ENCODE peak calls at places on chromosomes 16 and 17, in eight cellular contexts. One of them, this sample, is unnamed.

GRCh38 chr16:19708498-19709205 is 9.4 kb downstream of the KNOP1 start:
- DNase-seq in foreskin fibroblast: no peak
- DNase-seq in PC-3: no peak
- DNase-seq in HFF-Myc: no peak
- DNase-seq in GM10248: no peak
- DNase-seq in astrocyte of the cerebellum: no peak
- DNase-seq in H9: no peak
- DNase-seq in psoas muscle: no peak
- DNase-seq in this sample: no peak

GRCh38 chr17:39461911-39462641 is 790 bp downstream of the CDK12 start:
- DNase-seq in foreskin fibroblast: peak
- DNase-seq in PC-3: peak
- DNase-seq in HFF-Myc: no peak
- DNase-seq in GM10248: peak
- DNase-seq in astrocyte of the cerebellum: peak
- DNase-seq in H9: peak
- DNase-seq in psoas muscle: peak
- DNase-seq in this sample: no peak

GRCh38 chr16:3951861-3952332 is 71.4 kb upstream of the CREBBP start:
- DNase-seq in foreskin fibroblast: no peak
- DNase-seq in PC-3: no peak
- DNase-seq in HFF-Myc: no peak
- DNase-seq in GM10248: no peak
- DNase-seq in astrocyte of the cerebellum: peak
- DNase-seq in H9: no peak
- DNase-seq in psoas muscle: no peak
- DNase-seq in this sample: no peak

GRCh38 chr17:75266315-75267145 is 4.5 kb downstream of the MIF4GD start:
- DNase-seq in foreskin fibroblast: no peak
- DNase-seq in PC-3: no peak
- DNase-seq in HFF-Myc: no peak
- DNase-seq in GM10248: no peak
- DNase-seq in astrocyte of the cerebellum: no peak
- DNase-seq in H9: no peak
- DNase-seq in psoas muscle: no peak
- DNase-seq in this sample: no peak

GRCh38 chr17:6000426-6000825 is 69.8 kb upstream of the WSCD1 start:
- DNase-seq in foreskin fibroblast: no peak
- DNase-seq in PC-3: no peak
- DNase-seq in HFF-Myc: no peak
- DNase-seq in GM10248: no peak
- DNase-seq in astrocyte of the cerebellum: no peak
- DNase-seq in H9: no peak
- DNase-seq in psoas muscle: no peak
- DNase-seq in this sample: no peak

GRCh38 chr16:2450535-2450934 is 9.4 kb upstream of the TEDC2 start:
- DNase-seq in foreskin fibroblast: no peak
- DNase-seq in PC-3: no peak
- DNase-seq in HFF-Myc: no peak
- DNase-seq in GM10248: no peak
- DNase-seq in astrocyte of the cerebellum: no peak
- DNase-seq in H9: no peak
- DNase-seq in psoas muscle: no peak
- DNase-seq in this sample: no peak

GRCh38 chr16:22770866-22771265 is 43.1 kb upstream of the HS3ST2 start:
- DNase-seq in foreskin fibroblast: no peak
- DNase-seq in PC-3: peak
- DNase-seq in HFF-Myc: no peak
- DNase-seq in GM10248: no peak
- DNase-seq in astrocyte of the cerebellum: no peak
- DNase-seq in H9: no peak
- DNase-seq in psoas muscle: no peak
- DNase-seq in this sample: no peak

GRCh38 chr17:79179334-79179733 is 104.7 kb downstream of the ENGASE start:
- DNase-seq in foreskin fibroblast: no peak
- DNase-seq in PC-3: no peak
- DNase-seq in HFF-Myc: no peak
- DNase-seq in GM10248: no peak
- DNase-seq in astrocyte of the cerebellum: no peak
- DNase-seq in H9: no peak
- DNase-seq in psoas muscle: no peak
- DNase-seq in this sample: no peak

DNA sequence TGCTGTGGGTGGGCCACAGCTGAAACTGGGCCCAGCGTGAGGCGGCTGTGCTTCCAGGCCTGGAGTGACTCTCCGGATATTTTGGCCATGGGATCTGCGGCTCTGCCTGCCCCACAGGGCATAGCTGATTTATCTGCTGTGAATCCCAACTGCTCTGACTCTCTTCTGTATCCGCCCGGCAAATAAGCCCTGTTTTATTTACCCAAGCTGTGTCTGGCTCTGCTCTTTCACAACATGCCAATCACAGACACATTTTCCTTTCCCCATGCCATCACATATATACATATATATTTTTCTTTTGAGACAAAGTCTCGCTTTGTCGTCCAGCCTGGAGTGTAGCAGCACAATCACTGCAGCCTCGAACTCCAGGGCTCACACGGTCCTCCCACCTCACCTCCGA is 33.4 kb downstream of the GTF3C1 start:
- DNase-seq in foreskin fibroblast: no peak
- DNase-seq in PC-3: no peak
- DNase-seq in HFF-Myc: no peak
- DNase-seq in GM10248: no peak
- DNase-seq in astrocyte of the cerebellum: no peak
- DNase-seq in H9: no peak
- DNase-seq in psoas muscle: no peak
- DNase-seq in this sample: no peak
- TF ChIP-seq CTCF in foreskin fibroblast: no peak
- TF ChIP-seq CTCF in PC-3: no peak
- TF ChIP-seq CTCF in HFF-Myc: no peak
- TF ChIP-seq CTCF in GM10248: no peak
- TF ChIP-seq CTCF in astrocyte of the cerebellum: no peak
- TF ChIP-seq CTCF in H9: no peak
- TF ChIP-seq CTCF in psoas muscle: no peak
- TF ChIP-seq CTCF in this sample: no peak

GRCh38 chr16:65697516-65697915 is 575.7 kb upstream of the CDH11 start:
- DNase-seq in foreskin fibroblast: no peak
- DNase-seq in PC-3: no peak
- DNase-seq in HFF-Myc: no peak
- DNase-seq in GM10248: no peak
- DNase-seq in astrocyte of the cerebellum: no peak
- DNase-seq in H9: no peak
- DNase-seq in psoas muscle: no peak
- DNase-seq in this sample: no peak

GRCh38 chr16:65700599-65700998 is 578.7 kb upstream of the CDH11 start:
- DNase-seq in foreskin fibroblast: no peak
- DNase-seq in PC-3: no peak
- DNase-seq in HFF-Myc: no peak
- DNase-seq in GM10248: no peak
- DNase-seq in astrocyte of the cerebellum: no peak
- DNase-seq in H9: no peak
- DNase-seq in psoas muscle: no peak
- DNase-seq in this sample: no peak

GRCh38 chr16:65698943-65699342 is 577.1 kb upstream of the CDH11 start:
- DNase-seq in foreskin fibroblast: peak
- DNase-seq in PC-3: no peak
- DNase-seq in HFF-Myc: peak
- DNase-seq in GM10248: no peak
- DNase-seq in astrocyte of the cerebellum: no peak
- DNase-seq in H9: no peak
- DNase-seq in psoas muscle: no peak
- DNase-seq in this sample: no peak

GRCh38 chr16:65702707-65703402 is 581.0 kb upstream of the CDH11 start:
- DNase-seq in foreskin fibroblast: no peak
- DNase-seq in PC-3: no peak
- DNase-seq in HFF-Myc: no peak
- DNase-seq in GM10248: no peak
- DNase-seq in astrocyte of the cerebellum: no peak
- DNase-seq in H9: no peak
- DNase-seq in psoas muscle: no peak
- DNase-seq in this sample: no peak

DNA sequence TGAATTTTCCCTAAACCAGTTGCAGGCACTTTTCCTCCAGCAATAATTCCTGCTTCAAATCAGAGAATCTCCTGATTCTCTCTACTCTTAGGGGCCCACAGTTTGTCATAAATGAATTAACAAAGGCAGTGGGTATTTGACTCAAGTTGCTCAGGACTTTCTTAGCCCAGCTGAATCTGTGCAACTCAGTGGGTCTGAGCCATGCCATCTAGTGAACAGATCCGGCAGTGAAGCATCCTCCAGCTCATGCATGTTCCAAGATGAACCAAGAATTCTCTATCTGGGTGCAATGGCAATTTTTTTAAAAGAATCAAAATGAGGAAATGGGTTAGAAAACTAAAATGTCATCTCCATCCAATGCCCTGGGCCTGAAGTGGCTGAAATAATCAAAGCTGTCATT is 575.2 kb upstream of the CDH11 start:
- DNase-seq in foreskin fibroblast: no peak
- DNase-seq in PC-3: no peak
- DNase-seq in HFF-Myc: no peak
- DNase-seq in GM10248: no peak
- DNase-seq in astrocyte of the cerebellum: no peak
- DNase-seq in H9: no peak
- DNase-seq in psoas muscle: no peak
- DNase-seq in this sample: no peak
- TF ChIP-seq CTCF in foreskin fibroblast: peak
- TF ChIP-seq CTCF in PC-3: peak
- TF ChIP-seq CTCF in HFF-Myc: peak
- TF ChIP-seq CTCF in GM10248: no peak
- TF ChIP-seq CTCF in astrocyte of the cerebellum: peak
- TF ChIP-seq CTCF in H9: no peak
- TF ChIP-seq CTCF in psoas muscle: no peak
- TF ChIP-seq CTCF in this sample: no peak

GRCh38 chr16:72008424-72009216 is at the start of gene DHODH:
- DNase-seq in foreskin fibroblast: peak
- DNase-seq in PC-3: peak
- DNase-seq in HFF-Myc: peak
- DNase-seq in GM10248: peak
- DNase-seq in astrocyte of the cerebellum: peak
- DNase-seq in H9: peak
- DNase-seq in psoas muscle: peak
- DNase-seq in this sample: peak
- TF ChIP-seq CTCF in foreskin fibroblast: peak
- TF ChIP-seq CTCF in PC-3: no peak
- TF ChIP-seq CTCF in HFF-Myc: no peak
- TF ChIP-seq CTCF in GM10248: no peak
- TF ChIP-seq CTCF in astrocyte of the cerebellum: peak
- TF ChIP-seq CTCF in H9: no peak
- TF ChIP-seq CTCF in psoas muscle: no peak
- TF ChIP-seq CTCF in this sample: no peak

DNA sequence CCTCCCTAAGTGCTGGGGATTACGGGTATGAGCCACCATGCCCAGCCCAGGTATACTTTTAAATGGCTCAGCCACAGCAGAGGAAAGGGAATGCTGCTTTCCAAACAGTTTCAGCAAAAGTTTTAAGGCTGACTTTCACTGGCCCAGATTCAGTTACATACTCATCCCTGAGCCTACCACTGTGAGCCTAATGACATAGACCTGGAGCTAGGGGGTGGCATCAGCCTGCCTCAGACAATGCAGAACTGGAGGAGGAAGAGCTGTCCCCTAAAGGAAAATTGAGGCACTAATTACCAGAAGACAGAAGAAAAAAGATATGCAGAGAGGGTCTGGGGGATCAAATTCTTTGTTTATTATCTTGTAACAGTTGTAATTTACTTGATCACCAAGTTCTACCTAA is 43.9 kb downstream of the HS3ST4 start:
- DNase-seq in foreskin fibroblast: no peak
- DNase-seq in PC-3: no peak
- DNase-seq in HFF-Myc: no peak
- DNase-seq in GM10248: no peak
- DNase-seq in astrocyte of the cerebellum: no peak
- DNase-seq in H9: no peak
- DNase-seq in psoas muscle: no peak
- DNase-seq in this sample: no peak
- TF ChIP-seq CTCF in foreskin fibroblast: no peak
- TF ChIP-seq CTCF in PC-3: no peak
- TF ChIP-seq CTCF in HFF-Myc: no peak
- TF ChIP-seq CTCF in GM10248: no peak
- TF ChIP-seq CTCF in astrocyte of the cerebellum: no peak
- TF ChIP-seq CTCF in H9: peak
- TF ChIP-seq CTCF in psoas muscle: no peak
- TF ChIP-seq CTCF in this sample: no peak

GRCh38 chr16:67246081-67246944 is 968 bp downstream of the FHOD1 start:
- DNase-seq in foreskin fibroblast: peak
- DNase-seq in PC-3: peak
- DNase-seq in HFF-Myc: peak
- DNase-seq in GM10248: peak
- DNase-seq in astrocyte of the cerebellum: peak
- DNase-seq in H9: peak
- DNase-seq in psoas muscle: peak
- DNase-seq in this sample: peak
- TF ChIP-seq CTCF in foreskin fibroblast: peak
- TF ChIP-seq CTCF in PC-3: peak
- TF ChIP-seq CTCF in HFF-Myc: peak
- TF ChIP-seq CTCF in GM10248: peak
- TF ChIP-seq CTCF in astrocyte of the cerebellum: peak
- TF ChIP-seq CTCF in H9: peak
- TF ChIP-seq CTCF in psoas muscle: peak
- TF ChIP-seq CTCF in this sample: peak

DNA sequence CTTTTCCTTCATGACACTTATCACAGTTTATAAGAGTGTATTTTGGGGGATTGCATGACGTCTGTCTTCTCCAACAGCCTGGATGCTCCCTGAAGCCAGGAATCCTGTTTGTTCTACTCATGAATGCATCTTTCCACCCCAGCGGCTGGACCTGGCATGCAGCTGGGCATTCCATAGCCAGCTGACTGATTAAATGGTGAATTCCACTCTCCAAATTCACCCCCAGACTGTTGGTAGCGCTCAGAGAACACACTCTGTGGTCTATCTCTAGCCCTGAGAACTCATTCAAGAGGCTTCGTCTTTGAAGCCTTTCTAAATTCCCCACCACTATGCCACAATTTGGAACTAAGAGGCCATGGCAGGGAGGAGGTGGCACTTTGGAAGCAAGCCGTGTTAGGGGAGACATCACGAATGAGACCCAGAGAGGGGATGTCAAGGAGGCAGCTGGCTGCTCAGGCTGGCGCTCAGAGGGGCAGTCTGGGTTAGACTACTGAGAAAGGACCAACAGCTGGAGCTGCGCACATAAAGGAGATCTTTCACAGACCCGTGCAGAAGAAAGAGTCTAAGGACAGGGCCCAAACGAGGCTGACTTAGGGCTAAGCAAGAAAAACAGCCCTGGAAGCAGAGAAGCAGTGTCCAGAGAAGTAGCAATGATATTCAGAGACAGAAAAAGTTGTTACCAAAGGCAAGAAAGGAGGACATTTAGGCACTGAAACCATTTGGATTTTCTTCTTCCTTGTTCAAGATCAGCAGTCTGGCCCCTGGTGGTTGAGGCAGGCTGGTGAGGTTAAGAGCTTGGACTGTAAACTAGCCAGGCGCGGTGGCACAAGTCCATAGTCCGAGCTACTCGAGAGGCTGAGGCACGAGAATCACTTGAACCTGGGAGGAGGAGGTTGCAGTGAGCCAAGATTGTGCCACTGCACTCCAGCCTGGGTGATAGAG is 42.4 kb upstream of the ZNF629 start:
- DNase-seq in foreskin fibroblast: no peak
- DNase-seq in PC-3: no peak
- DNase-seq in HFF-Myc: no peak
- DNase-seq in GM10248: no peak
- DNase-seq in astrocyte of the cerebellum: no peak
- DNase-seq in H9: no peak
- DNase-seq in psoas muscle: no peak
- DNase-seq in this sample: no peak
- TF ChIP-seq CTCF in foreskin fibroblast: no peak
- TF ChIP-seq CTCF in PC-3: no peak
- TF ChIP-seq CTCF in HFF-Myc: no peak
- TF ChIP-seq CTCF in GM10248: no peak
- TF ChIP-seq CTCF in astrocyte of the cerebellum: no peak
- TF ChIP-seq CTCF in H9: peak
- TF ChIP-seq CTCF in psoas muscle: no peak
- TF ChIP-seq CTCF in this sample: no peak

GRCh38 chr17:82531431-82531881 is 11.9 kb downstream of the FOXK2 start:
- DNase-seq in foreskin fibroblast: peak
- DNase-seq in PC-3: peak
- DNase-seq in HFF-Myc: no peak
- DNase-seq in GM10248: no peak
- DNase-seq in astrocyte of the cerebellum: no peak
- DNase-seq in H9: no peak
- DNase-seq in psoas muscle: no peak
- DNase-seq in this sample: no peak
- TF ChIP-seq CTCF in foreskin fibroblast: no peak
- TF ChIP-seq CTCF in PC-3: no peak
- TF ChIP-seq CTCF in HFF-Myc: no peak
- TF ChIP-seq CTCF in GM10248: no peak
- TF ChIP-seq CTCF in astrocyte of the cerebellum: no peak
- TF ChIP-seq CTCF in H9: no peak
- TF ChIP-seq CTCF in psoas muscle: no peak
- TF ChIP-seq CTCF in this sample: no peak

This sample was measured in glutamatergic neuron.